ENCODE peak calls at places on chromosomes 16 and 17, in eight cellular contexts. M is hepatic stellate cell; C is stimulated activated CD8-positive, alpha-beta memory T cell treated with anti-CD3 and anti-CD28 coated beads, Interleukin-7, amount 100 ng/mL, for 48 hours; B is tibial artery; I is COR-L47; S is AG10803; G is activated naive CD8-positive, alpha-beta T cell treated with anti-CD3 and anti-CD28 coated beads, Interleukin-2, amount 50 U/mL, for 24 hours; K is fibroblast of the aortic adventitia. Z is an unnamed sample.

GRCh38 chr16:3582276-3583165 is 5.3 kb upstream of the NLRC3 start:
- DNase-seq in I (no peak), G (no peak), S (no peak), K (no peak), C (no peak), B (no peak), M (no peak), Z (no peak)

GRCh38 chr17:38892620-38893019 is 22.8 kb downstream of the LASP1 start:
- DNase-seq in C (no peak), K (no peak), S (no peak), I (no peak), M (no peak), G (no peak), B (no peak), Z (no peak)

GRCh38 chr17:51054748-51055147 is 65.9 kb downstream of the SPAG9 start:
- DNase-seq in C (no peak), G (no peak), K (no peak), M (no peak), B (no peak), I (no peak), S (no peak), Z (no peak)

GRCh38 chr16:87074635-87075318 is 242.4 kb downstream of the C16orf95 start:
- DNase-seq in I (no peak), B (no peak), S (no peak), C (no peak), M (no peak), G (no peak), K (no peak), Z (no peak)

GRCh38 chr16:86516618-86517003 is 6.3 kb downstream of the FOXF1 start:
- DNase-seq in G (no peak), K (no peak), C (no peak), B (no peak), I (no peak), M (no peak), S (peak; percentile 21), Z (no peak)

GRCh38 chr17:36627101-36627500 is 25.7 kb downstream of the MRM1 start:
- DNase-seq in C (no peak), S (no peak), G (no peak), K (no peak), I (peak; percentile 84), B (no peak), M (no peak), Z (peak; percentile 45)

GRCh38 chr16:23999663-24000062 is 163.9 kb downstream of the PRKCB start:
- DNase-seq in G (peak; percentile 76), S (no peak), K (no peak), M (no peak), B (no peak), I (no peak), C (peak; percentile 58), Z (no peak)

GRCh38 chr17:32486701-32487459 is at the start of gene CDK5R1:
- DNase-seq in C (peak; percentile 46), S (peak; percentile 58), B (no peak), I (peak; percentile 86), M (peak; percentile 78), G (peak; percentile 74), K (peak; percentile 12), Z (peak; percentile 77)

GRCh38 chr17:48443712-48444111 is 13.7 kb upstream of the SKAP1 start:
- DNase-seq in M (no peak), K (no peak), C (no peak), S (no peak), I (no peak), B (no peak), G (no peak), Z (no peak)

GRCh38 chr16:2497116-2497630 is 16.6 kb upstream of the ATP6V0C start:
- DNase-seq in S (peak; percentile 58), B (no peak), K (peak; percentile 41), G (no peak), I (no peak), C (no peak), M (no peak), Z (no peak)

GRCh38 chr16:56340416-56340815 is 84.9 kb downstream of the AMFR start:
- DNase-seq in G (no peak), I (no peak), B (no peak), K (no peak), S (no peak), M (no peak), C (no peak), Z (no peak)

GRCh38 chr17:40430272-40431230 is 12.7 kb upstream of the IGFBP4 start:
- DNase-seq in B (no peak), G (no peak), I (no peak), M (no peak), S (no peak), K (no peak), C (no peak), Z (no peak)

Z was measured in WTC11.